ENCODE peak calls at places on chromosomes 13 and 19, in six cellular contexts. V, Y, J, U, C and Z are unnamed samples.

GRCh38 chr13:103203750-103204330 is 137.6 kb upstream of the SLC10A2 start:
- DNase-seq in V (no peak), Y (no peak), J (no peak), U (no peak), C (no peak), Z (peak; percentile 22)

GRCh38 chr13:92802776-92803175 is 423.8 kb upstream of the GPC6 start:
- DNase-seq in V (no peak), Y (no peak), J (no peak), U (no peak), C (no peak), Z (no peak)

GRCh38 chr13:36344886-36345437 is 1.2 kb downstream of the SPART start:
- DNase-seq in V (no peak), Y (no peak), J (peak; percentile 38), U (peak; percentile 2), C (peak; percentile 86), Z (peak; percentile 25)

GRCh38 chr13:24276310-24276709 is 33.1 kb upstream of the C1QTNF9 start:
- DNase-seq in V (no peak), Y (peak; percentile 63), J (no peak), U (no peak), C (peak; percentile 10), Z (no peak)

GRCh38 chr19:28168557-28168956 is 1044.4 kb downstream of the UQCRFS1 start:
- DNase-seq in V (no peak), Y (no peak), J (no peak), U (no peak), C (no peak), Z (no peak)

GRCh38 chr13:83136660-83137059 is 745.6 kb downstream of the SLITRK1 start:
- DNase-seq in V (no peak), Y (no peak), J (no peak), U (no peak), C (no peak), Z (no peak)

GRCh38 chr19:3149089-3149488 is 13.3 kb downstream of the GNA15 start:
- DNase-seq in V (no peak), Y (no peak), J (no peak), U (no peak), C (no peak), Z (no peak)

GRCh38 chr19:4007836-4008539 is 452 bp downstream of the PIAS4 start:
- DNase-seq in V (peak; percentile 56), Y (no peak), J (no peak), U (peak; percentile 49), C (peak; percentile 15), Z (no peak)

GRCh38 chr13:102913924-102914628 is 68.2 kb downstream of the ERCC5 start:
- DNase-seq in V (no peak), Y (no peak), J (peak; percentile 55), U (no peak), C (peak; percentile 7), Z (no peak)

GRCh38 chr19:2291185-2291751 is 9.3 kb upstream of the PEAK3 start:
- DNase-seq in V (no peak), Y (no peak), J (no peak), U (no peak), C (no peak), Z (no peak)

GRCh38 chr13:74444161-74444571 is 310.0 kb upstream of the KLF12 start:
- DNase-seq in V (no peak), Y (no peak), J (no peak), U (no peak), C (no peak), Z (no peak)

GRCh38 chr19:46728208-46728607 is 11.3 kb upstream of the PRKD2 start:
- DNase-seq in V (no peak), Y (no peak), J (no peak), U (no peak), C (no peak), Z (no peak)